ENCODE peak calls at places on chromosomes 7 and 10, in ten cellular contexts. T is BE2C; M is GM23248; S is KG1; F is keratinocyte; V is OCI-LY7; U is CD8-positive, alpha-beta memory T cell; H is T-helper 2 cell; B is fibroblast of pulmonary artery; L is activated T-helper 1 cell treated with Interleukin-2 at 50 U/mL for 16 hours. G is an unnamed sample.

GRCh38 chr10:70537398-70538194 is 59.0 kb downstream of the PALD1 start:
- DNase-seq in L (no peak), U (no peak), S (no peak), B (no peak), T (peak), V (peak), M (peak), H (no peak), F (no peak), G (no peak)

GRCh38 chr10:71396084-71396713 is 521 bp upstream of the CDH23 start:
- DNase-seq in H (peak), S (peak), M (peak), T (peak), U (no peak), F (no peak), V (no peak), L (no peak), B (peak), G (peak)

GRCh38 chr7:71504697-71505441 is 372.9 kb downstream of the GALNT17 start:
- DNase-seq in B (no peak), U (no peak), M (no peak), H (no peak), S (no peak), F (no peak), T (no peak), V (no peak), L (no peak), G (no peak)

GRCh38 chr7:47812460-47813136 is 135.7 kb downstream of the PKD1L1 start:
- DNase-seq in S (no peak), T (no peak), B (no peak), V (no peak), L (no peak), H (no peak), M (no peak), F (no peak), U (no peak), G (no peak)

GRCh38 chr10:74799840-74800239 is 26.6 kb upstream of the KAT6B start:
- DNase-seq in V (no peak), T (no peak), M (peak), B (peak), L (no peak), H (peak), S (no peak), F (no peak), U (no peak), G (no peak)

GRCh38 chr10:74078037-74078436 is 72.6 kb downstream of the AP3M1 start:
- DNase-seq in L (no peak), B (peak), T (no peak), V (peak), F (no peak), H (peak), S (no peak), U (peak), M (peak), G (peak)

GRCh38 chr10:76119515-76119914 is 688.1 kb downstream of the LRMDA start:
- DNase-seq in V (no peak), U (no peak), T (no peak), S (no peak), H (no peak), M (peak), L (no peak), F (peak), B (peak), G (no peak)

GRCh38 chr10:5788969-5789368 is 24.3 kb downstream of the GDI2 start:
- DNase-seq in M (no peak), V (no peak), T (no peak), B (no peak), L (no peak), S (no peak), U (no peak), F (no peak), H (peak), G (no peak)

GRCh38 chr10:70458329-70459060 is 17.0 kb upstream of the NODAL start:
- DNase-seq in F (no peak), L (no peak), U (no peak), H (peak), T (peak), M (peak), S (no peak), V (no peak), B (peak), G (no peak)

GRCh38 chr10:122102146-122102866 is 113.3 kb downstream of the TACC2 start:
- DNase-seq in H (no peak), L (no peak), U (no peak), M (no peak), V (no peak), S (no peak), F (no peak), B (no peak), T (no peak), G (no peak)

G was measured in GM06990.